ENCODE peak calls at places on chromosomes 2 and 18, in four cellular contexts. A is BE2C; L is CD8-positive, alpha-beta T cell; R is A549. N is an unnamed sample.

GRCh38 chr18:63159590-63159989 is 160.0 kb downstream of the BCL2 start:
- DNase-seq in L (no peak), A (no peak), R (no peak), N (no peak)

GRCh38 chr2:43323810-43324588 is 97.6 kb upstream of the ZFP36L2 start:
- DNase-seq in R (no peak), L (no peak), A (no peak), N (no peak)

GRCh38 chr2:44100351-44100750 is 68.3 kb upstream of the PPM1B start:
- DNase-seq in L (no peak), A (no peak), R (peak; percentile 60), N (no peak)

GRCh38 chr2:220936641-220937197 is 635.4 kb downstream of the EPHA4 start:
- DNase-seq in L (no peak), R (no peak), A (no peak), N (no peak)

GRCh38 chr2:44171018-44171417 is 2.3 kb downstream of the PPM1B start:
- DNase-seq in A (no peak), R (peak; percentile 19), L (no peak), N (no peak)

GRCh38 chr2:112583497-112584133 is 794 bp upstream of the CHCHD5 start:
- DNase-seq in A (no peak), L (no peak), R (peak; percentile 65), N (no peak)

GRCh38 chr2:175630319-175631246 is 371.5 kb downstream of the LNPK start:
- DNase-seq in R (no peak), A (no peak), L (no peak), N (no peak)

GRCh38 chr2:39595116-39595515 is 70.6 kb upstream of the TMEM178A start:
- DNase-seq in L (no peak), A (no peak), R (no peak), N (no peak)

GRCh38 chr2:61645911-61646310 is 107.8 kb upstream of the XPO1 start:
- DNase-seq in L (no peak), R (no peak), A (no peak), N (no peak)

GRCh38 chr2:111711270-111711669 is 172.7 kb downstream of the ANAPC1 start:
- DNase-seq in A (no peak), L (no peak), R (no peak), N (no peak)

GRCh38 chr2:187543488-187543887 is 10.7 kb downstream of the TFPI start:
- DNase-seq in R (no peak), L (no peak), A (no peak), N (no peak)

GRCh38 chr18:5463390-5463789 is 80.4 kb downstream of the EPB41L3 start:
- DNase-seq in L (no peak), R (no peak), A (no peak), N (peak; percentile 78)

GRCh38 chr2:27407798-27408491 is 1.4 kb downstream of the PPM1G start:
- DNase-seq in L (no peak), A (peak; percentile 51), R (peak; percentile 78), N (no peak)

GRCh38 chr2:40369619-40370397 is 82.1 kb downstream of the SLC8A1 start:
- DNase-seq in L (no peak), A (no peak), R (no peak), N (no peak)

GRCh38 chr2:127646487-127647241 is 711 bp downstream of the GPR17 start:
- DNase-seq in L (no peak), A (no peak), R (no peak), N (no peak)

GRCh38 chr2:120910069-120910468 is 174.4 kb downstream of the GLI2 start:
- DNase-seq in A (no peak), R (no peak), L (no peak), N (no peak)

GRCh38 chr2:202237787-202238233 is 587 bp downstream of the SUMO1 start:
- DNase-seq in A (no peak), L (no peak), R (peak; percentile 36), N (peak; percentile 62)

GRCh38 chr2:30612371-30612770 is 165.3 kb downstream of the LCLAT1 start:
- DNase-seq in L (no peak), A (no peak), R (no peak), N (no peak)

GRCh38 chr2:30615926-30616325 is 168.9 kb downstream of the LCLAT1 start:
- DNase-seq in R (no peak), L (no peak), A (no peak), N (no peak)

GRCh38 chr2:30608643-30609042 is 161.6 kb downstream of the LCLAT1 start:
- DNase-seq in A (no peak), L (no peak), R (no peak), N (no peak)

GRCh38 chr2:30613001-30613400 is 166.0 kb downstream of the LCLAT1 start:
- DNase-seq in A (no peak), L (no peak), R (no peak), N (no peak)

DNA sequence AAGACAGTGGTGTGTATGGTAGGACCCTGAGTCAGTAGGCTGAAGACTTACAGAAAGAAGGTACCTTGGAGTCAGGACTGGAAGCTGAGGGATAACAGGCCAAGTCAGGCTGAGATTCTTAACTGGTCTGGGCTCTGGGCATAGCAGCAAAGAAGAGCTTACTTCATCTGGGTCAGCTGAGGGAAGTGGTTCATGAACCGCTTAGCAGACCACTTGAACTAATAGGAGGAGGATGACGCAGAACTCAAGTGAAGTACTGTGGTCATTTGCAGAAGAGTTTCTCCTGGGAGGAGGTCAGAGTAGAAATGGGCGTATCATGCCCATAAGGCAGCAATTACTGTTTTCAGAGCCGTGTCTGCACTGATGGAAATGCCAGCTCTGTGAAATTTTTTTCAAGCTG is 164.5 kb downstream of the LCLAT1 start:
- DNase-seq in R (no peak), L (no peak), A (no peak), N (no peak)
- H3K4me1 ChIP-seq in R (peaks cover 30% of the 10 kb centered on the region), L (no peaks in the 10 kb centered on the region), A (peaks cover 20% of the 10 kb centered on the region), N (no peaks in the 10 kb centered on the region)

DNA sequence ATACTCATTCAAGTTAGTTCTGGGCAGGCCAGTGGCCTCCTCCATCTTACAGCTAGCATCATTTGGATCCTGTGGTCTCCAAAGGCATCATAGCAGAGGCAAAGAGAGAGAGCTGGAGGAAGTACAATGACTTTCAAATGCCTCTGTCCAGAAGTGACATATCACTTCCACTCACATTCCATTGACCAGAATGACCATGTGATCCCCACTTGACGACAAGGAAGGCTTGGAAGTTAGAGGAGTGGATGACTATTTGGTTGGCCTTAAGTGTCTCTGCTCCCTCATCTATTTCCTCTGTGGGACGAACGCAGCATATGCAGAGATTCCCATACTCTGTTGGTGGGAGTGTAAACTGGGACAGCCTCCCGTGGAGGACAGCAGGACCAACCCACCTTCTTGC is 27.8 kb upstream of the MLPH start:
- DNase-seq in R (no peak), L (no peak), A (no peak), N (no peak)
- H3K4me1 ChIP-seq in R (peaks cover 10% of the 10 kb centered on the region), L (no peaks in the 10 kb centered on the region), A (no peaks in the 10 kb centered on the region), N (no peaks in the 10 kb centered on the region)

DNA sequence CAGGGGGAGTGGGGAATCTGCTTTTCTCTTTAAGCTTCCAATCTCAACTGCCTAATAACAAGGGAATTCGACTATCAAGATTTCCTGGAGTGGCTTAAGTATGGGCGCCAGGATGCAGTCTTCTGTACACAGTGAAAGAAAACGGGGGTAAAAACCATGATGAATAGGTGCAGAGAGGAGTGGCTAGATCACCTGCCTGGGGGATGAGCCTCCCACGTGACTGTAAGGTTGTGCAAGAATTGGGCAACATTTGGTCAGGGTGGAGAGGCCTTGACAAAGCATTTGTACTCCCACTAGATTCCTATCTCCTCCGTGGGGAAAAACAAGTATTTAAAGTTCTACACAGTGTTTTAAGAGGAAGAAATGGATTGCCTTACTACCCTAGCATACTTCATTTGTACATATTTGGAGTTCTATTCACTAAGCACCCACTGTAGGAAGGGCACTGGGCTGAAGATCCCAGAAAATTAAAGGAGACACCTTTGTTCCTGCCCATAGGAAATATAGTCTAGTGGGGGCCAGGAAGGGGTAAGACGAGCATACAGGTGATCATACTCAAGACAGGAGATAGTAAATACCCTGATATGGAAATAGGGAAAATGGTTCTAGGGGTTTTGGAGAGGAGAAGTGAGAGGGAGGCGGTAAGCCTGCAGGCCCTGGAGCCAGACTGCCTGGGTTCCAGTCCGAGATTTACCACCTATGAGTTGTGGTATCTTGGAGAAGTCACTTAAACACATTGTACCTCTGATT is 29.2 kb downstream of the EPAS1 start:
- DNase-seq in R (no peak), A (no peak), L (no peak), N (no peak)
- H3K4me1 ChIP-seq in R (peaks cover 99% of the 10 kb centered on the region), A (peaks cover 26% of the 10 kb centered on the region), L (no peaks in the 10 kb centered on the region), N (no peaks in the 10 kb centered on the region)

DNA sequence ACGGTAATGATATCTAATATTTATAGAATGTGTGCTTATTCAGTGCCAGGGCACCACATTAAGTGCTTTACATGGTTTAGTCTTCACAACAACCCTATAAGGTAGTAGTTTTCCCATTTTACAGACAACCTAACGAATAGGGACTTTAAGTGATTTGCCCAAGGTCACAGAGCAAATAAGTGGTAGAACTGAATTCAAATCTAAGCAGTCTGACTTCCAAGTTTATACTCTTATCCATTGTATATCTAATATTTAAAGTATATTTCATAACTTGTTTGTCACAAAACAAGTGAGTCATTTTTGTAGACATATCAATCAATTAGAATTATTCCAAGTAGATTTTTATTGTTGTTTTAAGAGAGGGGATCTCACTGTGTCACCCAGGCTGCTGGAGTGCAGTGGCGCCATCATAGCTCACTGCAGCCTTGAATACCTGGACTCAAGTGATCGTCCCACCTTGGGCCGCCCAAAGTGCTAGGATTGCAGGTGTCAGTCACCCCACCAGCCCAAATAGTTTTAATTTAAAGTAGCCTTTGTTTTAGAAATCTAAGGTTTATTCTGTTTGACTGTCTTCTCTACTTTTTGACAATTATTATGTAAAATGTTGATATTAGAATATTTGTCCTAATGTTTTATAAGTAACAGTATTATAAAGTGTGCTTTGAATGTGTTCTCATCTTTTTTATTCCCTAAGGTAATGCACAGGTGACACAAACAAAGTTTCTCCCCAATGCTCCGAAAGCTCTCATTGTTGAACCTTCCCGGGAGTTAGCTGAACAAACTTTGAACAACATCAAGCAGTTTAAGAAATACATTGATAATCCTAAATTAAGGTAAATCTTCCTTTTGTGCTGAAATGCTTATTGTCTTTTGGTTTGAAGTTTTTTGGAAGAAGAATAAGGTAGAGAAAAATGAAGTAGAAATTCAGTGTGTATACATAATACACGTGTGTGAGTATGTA is 15.1 kb downstream of the DDX1 start:
- DNase-seq in L (no peak), R (no peak), A (no peak), N (no peak)
- H3K4me1 ChIP-seq in L (no peaks in the 10 kb centered on the region), R (no peaks in the 10 kb centered on the region), A (no peaks in the 10 kb centered on the region), N (no peaks in the 10 kb centered on the region)

GRCh38 chr2:218221015-218221414 is 4.0 kb downstream of the ARPC2 start:
- DNase-seq in L (no peak), A (no peak), R (no peak), N (no peak)
- H3K4me1 ChIP-seq in L (peaks cover 78% of the 10 kb centered on the region), A (peaks cover 15% of the 10 kb centered on the region), R (peaks cover 34% of the 10 kb centered on the region), N (peaks cover 24% of the 10 kb centered on the region)

DNA sequence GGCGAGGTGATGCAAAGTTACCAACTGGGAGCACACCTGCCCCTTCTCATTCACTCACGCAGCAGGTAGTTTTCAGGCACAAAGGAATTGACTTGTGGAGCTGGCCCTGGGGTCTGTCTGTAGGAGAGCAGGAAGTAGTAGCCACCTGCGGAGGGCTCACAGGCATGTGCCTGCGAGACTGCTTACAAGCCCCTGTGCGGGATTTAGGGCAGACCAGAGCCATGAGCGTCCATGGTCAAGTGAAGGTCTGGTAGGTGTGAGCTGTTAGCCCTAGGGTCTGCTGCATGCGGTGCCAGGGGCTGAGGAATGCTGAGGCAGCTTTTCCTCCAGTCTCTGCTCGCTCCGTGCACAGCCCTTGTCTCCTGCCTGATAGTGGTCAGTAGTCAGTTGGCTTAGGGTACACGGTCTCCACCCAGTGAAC is 18.9 kb downstream of the INPP4A start:
- DNase-seq in R (no peak), L (no peak), A (no peak), N (peak; percentile 48)
- H3K4me1 ChIP-seq in R (peaks cover 34% of the 10 kb centered on the region), L (peaks cover 91% of the 10 kb centered on the region), A (peaks cover 8% of the 10 kb centered on the region), N (peaks cover 28% of the 10 kb centered on the region)

N was measured in Peyer's patch.